ENCODE peak calls at places on chromosomes 3 and 15, in nine cellular contexts. X, G, D, K, M, E, W, A and U are unnamed samples.

GRCh38 chr3:156664285-156665178 is 9.9 kb upstream of the TIPARP start:
- DNase-seq in M (no peak), A (no peak), G (no peak), E (no peak), X (no peak), D (no peak), W (no peak), K (no peak), U (no peak)

GRCh38 chr3:127004641-127005397 is 21.9 kb downstream of the PLXNA1 start:
- DNase-seq in M (no peak), W (no peak), K (no peak), X (no peak), D (no peak), A (no peak), E (no peak), G (no peak), U (no peak)

GRCh38 chr3:55538158-55538557 is 51.1 kb upstream of the WNT5A start:
- DNase-seq in K (no peak), G (no peak), X (no peak), D (no peak), W (no peak), M (no peak), A (no peak), E (no peak), U (no peak)

GRCh38 chr3:69865920-69866679 is 126.8 kb downstream of the MITF start:
- DNase-seq in K (no peak), W (no peak), G (no peak), X (no peak), A (peak; percentile 23), M (no peak), D (no peak), E (no peak), U (no peak)

GRCh38 chr15:50675524-50676144 is 11.0 kb downstream of the TRPM7 start:
- DNase-seq in W (no peak), K (no peak), X (no peak), E (peak; percentile 55), A (peak; percentile 59), G (no peak), M (no peak), D (peak; percentile 70), U (no peak)

GRCh38 chr15:51726302-51727073 is 11.0 kb downstream of the LYSMD2 start:
- DNase-seq in X (peak; percentile 30), W (no peak), M (peak; percentile 32), G (peak; percentile 59), K (peak; percentile 24), E (peak; percentile 90), A (peak; percentile 93), D (peak; percentile 91), U (peak; percentile 26)

GRCh38 chr3:108159865-108160264 is 62.4 kb downstream of the IFT57 start:
- DNase-seq in W (no peak), E (no peak), M (no peak), G (peak; percentile 48), D (peak; percentile 51), X (no peak), A (peak; percentile 66), K (no peak), U (no peak)

GRCh38 chr15:77076325-77076915 is 5.5 kb upstream of the TSPAN3 start:
- DNase-seq in M (no peak), W (no peak), X (no peak), G (no peak), E (no peak), K (no peak), A (no peak), D (no peak), U (no peak)

GRCh38 chr3:47897954-47898353 is 95.0 kb downstream of the DHX30 start:
- DNase-seq in E (no peak), M (no peak), K (no peak), W (no peak), A (no peak), X (no peak), D (no peak), G (no peak), U (no peak)

GRCh38 chr3:100893590-100893989 is 99.6 kb downstream of the ABI3BP start:
- DNase-seq in E (peak; percentile 66), D (peak; percentile 77), G (no peak), W (no peak), M (no peak), K (no peak), A (peak; percentile 66), X (no peak), U (no peak)

GRCh38 chr3:105823149-105823866 is 45.5 kb downstream of the CBLB start:
- DNase-seq in K (no peak), X (no peak), D (peak; percentile 95), G (peak; percentile 65), E (no peak), W (no peak), A (peak; percentile 98), M (no peak), U (no peak)

GRCh38 chr3:111071257-111072015 is at the start of gene NECTIN3:
- DNase-seq in X (peak; percentile 90), G (peak; percentile 99), K (peak; percentile 79), E (peak; percentile 95), M (peak; percentile 93), W (peak; percentile 87), A (peak; percentile 99), D (peak; percentile 98), U (peak; percentile 78)

GRCh38 chr3:23669541-23670255 is 136.1 kb upstream of the UBE2E1 start:
- DNase-seq in E (no peak), W (no peak), A (no peak), K (no peak), X (no peak), G (no peak), D (no peak), M (peak; percentile 33), U (no peak)

GRCh38 chr15:37933685-37934084 is 755 bp upstream of the TMCO5A start:
- DNase-seq in D (peak; percentile 57), G (no peak), A (peak; percentile 93), M (no peak), E (no peak), X (no peak), W (no peak), K (no peak), U (no peak)

GRCh38 chr3:195803309-195803908 is 8.3 kb downstream of the MUC4 start:
- DNase-seq in X (no peak), A (no peak), M (no peak), W (no peak), G (no peak), K (no peak), D (peak; percentile 55), E (no peak), U (no peak)

GRCh38 chr3:34106879-34107278 is 308.4 kb downstream of the PDCD6IP start:
- DNase-seq in D (peak; percentile 63), K (no peak), A (no peak), X (peak; percentile 21), W (no peak), G (peak; percentile 49), E (peak; percentile 84), M (no peak), U (no peak)

GRCh38 chr3:17013571-17013970 is 128.8 kb downstream of the PLCL2 start:
- DNase-seq in E (no peak), A (no peak), G (no peak), X (no peak), K (no peak), D (no peak), W (no peak), M (no peak), U (no peak)

GRCh38 chr15:62697636-62698035 is 344.9 kb upstream of the TPM1 start:
- DNase-seq in E (no peak), M (no peak), G (no peak), K (no peak), X (no peak), W (no peak), D (no peak), A (no peak), U (no peak)

GRCh38 chr3:53274938-53275666 is 19.3 kb upstream of the TKT start:
- DNase-seq in M (no peak), W (peak; percentile 65), G (no peak), D (no peak), K (no peak), E (no peak), X (peak; percentile 72), A (no peak), U (no peak)

GRCh38 chr15:67148196-67148701 is 82.8 kb downstream of the SMAD3 start:
- DNase-seq in D (peak; percentile 77), K (no peak), X (no peak), M (peak; percentile 50), W (no peak), G (no peak), E (peak; percentile 58), A (peak; percentile 74), U (no peak)